ENCODE peak calls at places on chromosomes 6 and 20, in eight cellular contexts. K, N, H, J, O, L, G and S are unnamed samples.
A peak's percentile ranks its signal among the peaks of the same experiment; 100 is the strongest.

GRCh38 chr6:32113386-32114352 is 4.5 kb upstream of the TNXB start:
- DNase-seq in J (no peak), O (no peak), N (peak; percentile 78), K (peak; percentile 85), H (peak; percentile 63), G (peak; percentile 54), L (no peak), S (peak; percentile 84)

GRCh38 chr6:18263561-18264337 is 581 bp downstream of the DEK start:
- DNase-seq in J (no peak), H (peak; percentile 74), K (no peak), O (no peak), G (no peak), N (no peak), L (no peak), S (peak; percentile 88)

GRCh38 chr6:22247916-22248482 is 48.8 kb downstream of the PRL start:
- DNase-seq in L (no peak), K (no peak), N (no peak), O (no peak), J (no peak), H (no peak), G (no peak), S (no peak)

GRCh38 chr6:58113960-58114359 is 796.5 kb downstream of the PRIM2 start:
- DNase-seq in L (no peak), J (no peak), N (no peak), G (no peak), O (no peak), K (no peak), H (no peak), S (peak; percentile 16)

GRCh38 chr6:93677297-93677965 is 258.1 kb upstream of the EPHA7 start:
- DNase-seq in N (no peak), O (no peak), H (no peak), G (no peak), L (no peak), J (no peak), K (no peak), S (no peak)

GRCh38 chr6:169190144-169190584 is 63.5 kb downstream of the THBS2 start:
- DNase-seq in H (peak; percentile 27), L (no peak), G (no peak), O (no peak), K (peak; percentile 50), J (no peak), N (no peak), S (peak; percentile 47)

GRCh38 chr6:89438248-89438647 is 5.3 kb downstream of the ANKRD6 start:
- DNase-seq in O (no peak), N (no peak), G (no peak), H (no peak), K (no peak), J (no peak), L (no peak), S (no peak)

GRCh38 chr6:40160826-40161225 is 226.6 kb upstream of the MOCS1 start:
- DNase-seq in G (no peak), K (no peak), N (no peak), H (no peak), J (no peak), O (no peak), L (no peak), S (no peak)

GRCh38 chr6:77857421-77857820 is 204.6 kb downstream of the MEI4 start:
- DNase-seq in H (no peak), O (no peak), K (no peak), L (no peak), N (no peak), J (no peak), G (no peak), S (no peak)

GRCh38 chr20:43799150-43799711 is 72.4 kb upstream of the GTSF1L start:
- DNase-seq in G (no peak), L (no peak), O (no peak), H (no peak), N (no peak), K (no peak), J (no peak), S (no peak)

GRCh38 chr6:131419698-131420097 is 153.3 kb upstream of the ARG1 start:
- DNase-seq in K (no peak), O (no peak), J (no peak), N (no peak), H (no peak), G (no peak), L (no peak), S (no peak)

GRCh38 chr20:44993343-44993742 is 27.0 kb downstream of the STK4 start:
- DNase-seq in K (no peak), H (no peak), G (no peak), O (no peak), N (no peak), L (no peak), J (no peak), S (no peak)

GRCh38 chr6:76886900-76887299 is 576.4 kb downstream of the HTR1B start:
- DNase-seq in N (no peak), L (no peak), O (no peak), H (no peak), G (no peak), J (no peak), K (no peak), S (no peak)

GRCh38 chr6:26020983-26021349 is 58.4 kb downstream of the TRIM38 start:
- DNase-seq in K (peak; percentile 39), G (no peak), O (no peak), J (peak; percentile 33), H (peak; percentile 67), N (no peak), L (no peak), S (no peak)

GRCh38 chr6:9437836-9438235 is 977.0 kb downstream of the TFAP2A start:
- DNase-seq in L (no peak), N (no peak), O (no peak), G (no peak), K (no peak), J (no peak), H (no peak), S (no peak)

GRCh38 chr20:2698912-2699311 is 6.3 kb downstream of the EBF4 start:
- DNase-seq in O (no peak), G (no peak), K (no peak), H (no peak), N (no peak), J (no peak), L (no peak), S (peak; percentile 22)

GRCh38 chr6:115551510-115551909 is 509.2 kb downstream of the FRK start:
- DNase-seq in K (no peak), L (no peak), G (no peak), H (no peak), O (no peak), J (no peak), N (no peak), S (no peak)

GRCh38 chr6:7156666-7157278 is 49.0 kb downstream of the RREB1 start:
- DNase-seq in N (no peak), H (no peak), K (peak; percentile 45), L (no peak), O (peak; percentile 52), J (no peak), G (no peak), S (no peak)

GRCh38 chr20:62536731-62537401 is 61.1 kb upstream of the GATA5 start:
- DNase-seq in N (no peak), G (no peak), O (no peak), K (no peak), J (no peak), L (no peak), H (no peak), S (peak; percentile 66)

GRCh38 chr20:36184816-36185776 is 30.6 kb downstream of the EPB41L1 start:
- DNase-seq in L (no peak), N (no peak), H (no peak), O (no peak), J (no peak), K (no peak), G (no peak), S (no peak)

GRCh38 chr6:72580281-72580940 is 41.5 kb upstream of the KCNQ5 start:
- DNase-seq in N (peak; percentile 33), J (no peak), H (no peak), O (peak; percentile 17), L (no peak), K (peak; percentile 76), G (no peak), S (peak; percentile 7)

GRCh38 chr20:2507875-2508630 is 662 bp downstream of the ZNF343 start:
- DNase-seq in H (peak; percentile 23), L (no peak), N (no peak), K (no peak), O (no peak), G (no peak), J (no peak), S (no peak)

GRCh38 chr6:69867075-69867911 is 937 bp downstream of the COL19A1 start:
- DNase-seq in H (peak; percentile 54), J (peak; percentile 48), K (no peak), N (peak; percentile 62), G (no peak), O (no peak), L (peak; percentile 9), S (peak; percentile 74)

GRCh38 chr20:61731363-61732181 is 334.1 kb downstream of the TAF4 start:
- DNase-seq in J (no peak), O (no peak), G (no peak), K (no peak), H (no peak), L (no peak), N (no peak), S (no peak)

GRCh38 chr20:15708984-15709598 is 864.2 kb downstream of the KIF16B start:
- DNase-seq in H (peak; percentile 51), N (peak; percentile 82), K (no peak), L (no peak), G (peak; percentile 2), J (no peak), O (no peak), S (peak; percentile 69)

GRCh38 chr6:126302191-126302590 is 37.7 kb upstream of the CENPW start:
- DNase-seq in N (no peak), J (no peak), H (no peak), K (no peak), G (no peak), L (no peak), O (no peak), S (no peak)

GRCh38 chr6:158384671-158385110 is 72.4 kb downstream of the TULP4 start:
- DNase-seq in J (no peak), N (no peak), K (no peak), H (no peak), O (no peak), G (no peak), L (no peak), S (no peak)

GRCh38 chr6:88629838-88630462 is 333.5 kb downstream of the RNGTT start:
- DNase-seq in G (no peak), L (no peak), J (no peak), H (no peak), N (peak; percentile 67), O (no peak), K (no peak), S (peak; percentile 23)

GRCh38 chr20:56247954-56248782 is at the start of gene MC3R:
- DNase-seq in N (peak; percentile 79), H (peak; percentile 38), G (peak; percentile 12), O (no peak), J (peak; percentile 11), L (no peak), K (no peak), S (peak; percentile 11)

GRCh38 chr6:4291453-4292403 is 156.4 kb upstream of the ECI2 start:
- DNase-seq in J (no peak), G (no peak), L (no peak), N (no peak), K (no peak), H (no peak), O (no peak), S (peak; percentile 57)

GRCh38 chr6:34460796-34461507 is 4.9 kb upstream of the PACSIN1 start:
- DNase-seq in J (no peak), G (no peak), H (no peak), N (no peak), L (no peak), O (peak; percentile 19), K (no peak), S (peak; percentile 33)

GRCh38 chr20:21394120-21394519 is 3.2 kb downstream of the NKX2-4 start:
- DNase-seq in K (no peak), N (no peak), J (no peak), L (no peak), G (no peak), O (no peak), H (no peak), S (no peak)

GRCh38 chr6:14910692-14911547 is 334.9 kb upstream of the JARID2 start:
- DNase-seq in K (no peak), H (peak; percentile 39), J (no peak), G (no peak), L (no peak), N (no peak), O (no peak), S (no peak)

GRCh38 chr6:36594816-36595167 is 630 bp downstream of the SRSF3 start:
- DNase-seq in O (no peak), L (no peak), H (no peak), G (no peak), K (no peak), N (no peak), J (no peak), S (no peak)